ENCODE peak calls at places on chromosomes 5 and 9, in five cellular contexts. One of them, this sample, is unnamed.

GRCh38 chr5:42108468-42108867 is 183.4 kb downstream of the FBXO4 start:
- DNase-seq in mucosa of descending colon: no peak
- DNase-seq in right atrium auricular region: no peak
- DNase-seq in fibroblast of the aortic adventitia: no peak
- DNase-seq in PC-9: peak
- DNase-seq in this sample: no peak

GRCh38 chr5:431001-431710 is 11.8 kb upstream of the EXOC3 start:
- DNase-seq in fibroblast of the aortic adventitia: peak
- DNase-seq in right atrium auricular region: no peak
- DNase-seq in mucosa of descending colon: no peak
- DNase-seq in PC-9: no peak
- DNase-seq in this sample: no peak

GRCh38 chr9:130433168-130433946 is 11.4 kb upstream of the ASS1 start:
- DNase-seq in right atrium auricular region: no peak
- DNase-seq in mucosa of descending colon: peak
- DNase-seq in fibroblast of the aortic adventitia: no peak
- DNase-seq in PC-9: no peak
- DNase-seq in this sample: no peak

GRCh38 chr5:39423331-39423751 is 1.4 kb downstream of the DAB2 start:
- DNase-seq in PC-9: peak
- DNase-seq in mucosa of descending colon: no peak
- DNase-seq in fibroblast of the aortic adventitia: peak
- DNase-seq in right atrium auricular region: no peak
- DNase-seq in this sample: no peak

GRCh38 chr9:87020169-87020935 is 73.0 kb upstream of the GAS1 start:
- DNase-seq in fibroblast of the aortic adventitia: no peak
- DNase-seq in PC-9: no peak
- DNase-seq in mucosa of descending colon: no peak
- DNase-seq in right atrium auricular region: no peak
- DNase-seq in this sample: no peak

GRCh38 chr5:169295241-169295747 is 5.6 kb downstream of the SLIT3 start:
- DNase-seq in mucosa of descending colon: no peak
- DNase-seq in right atrium auricular region: no peak
- DNase-seq in PC-9: no peak
- DNase-seq in fibroblast of the aortic adventitia: no peak
- DNase-seq in this sample: no peak

GRCh38 chr5:14871084-14871572 is 450 bp downstream of the ANKH start:
- DNase-seq in PC-9: no peak
- DNase-seq in fibroblast of the aortic adventitia: no peak
- DNase-seq in mucosa of descending colon: peak
- DNase-seq in right atrium auricular region: no peak
- DNase-seq in this sample: no peak

GRCh38 chr5:150377964-150378694 is 20.6 kb downstream of the TCOF1 start:
- DNase-seq in PC-9: no peak
- DNase-seq in fibroblast of the aortic adventitia: peak
- DNase-seq in mucosa of descending colon: no peak
- DNase-seq in right atrium auricular region: no peak
- DNase-seq in this sample: no peak

GRCh38 chr9:107929439-107929838 is 439.9 kb upstream of the KLF4 start:
- DNase-seq in fibroblast of the aortic adventitia: peak
- DNase-seq in PC-9: no peak
- DNase-seq in mucosa of descending colon: peak
- DNase-seq in right atrium auricular region: peak
- DNase-seq in this sample: peak

GRCh38 chr9:79482078-79482477 is 89.7 kb upstream of the TLE4 start:
- DNase-seq in mucosa of descending colon: no peak
- DNase-seq in PC-9: no peak
- DNase-seq in right atrium auricular region: no peak
- DNase-seq in fibroblast of the aortic adventitia: no peak
- DNase-seq in this sample: no peak

GRCh38 chr9:27599521-27600234 is 26.4 kb upstream of the C9orf72 start:
- DNase-seq in right atrium auricular region: no peak
- DNase-seq in PC-9: no peak
- DNase-seq in mucosa of descending colon: no peak
- DNase-seq in fibroblast of the aortic adventitia: no peak
- DNase-seq in this sample: no peak

GRCh38 chr9:31597977-31598376 is 786.5 kb upstream of the ACO1 start:
- DNase-seq in fibroblast of the aortic adventitia: no peak
- DNase-seq in PC-9: peak
- DNase-seq in mucosa of descending colon: no peak
- DNase-seq in right atrium auricular region: no peak
- DNase-seq in this sample: peak

GRCh38 chr9:134995792-134996120 is 78.0 kb upstream of the FCN1 start:
- DNase-seq in PC-9: no peak
- DNase-seq in right atrium auricular region: no peak
- DNase-seq in fibroblast of the aortic adventitia: no peak
- DNase-seq in mucosa of descending colon: no peak
- DNase-seq in this sample: no peak

GRCh38 chr9:134993416-134993815 is 75.7 kb upstream of the FCN1 start:
- DNase-seq in PC-9: no peak
- DNase-seq in mucosa of descending colon: no peak
- DNase-seq in right atrium auricular region: no peak
- DNase-seq in fibroblast of the aortic adventitia: no peak
- DNase-seq in this sample: no peak

GRCh38 chr9:134994926-134995791 is 77.4 kb upstream of the FCN1 start:
- DNase-seq in mucosa of descending colon: no peak
- DNase-seq in right atrium auricular region: no peak
- DNase-seq in PC-9: no peak
- DNase-seq in fibroblast of the aortic adventitia: no peak
- DNase-seq in this sample: no peak

GRCh38 chr9:134993996-134994720 is 76.4 kb upstream of the FCN1 start:
- DNase-seq in mucosa of descending colon: no peak
- DNase-seq in right atrium auricular region: no peak
- DNase-seq in PC-9: no peak
- DNase-seq in fibroblast of the aortic adventitia: no peak
- DNase-seq in this sample: no peak

DNA sequence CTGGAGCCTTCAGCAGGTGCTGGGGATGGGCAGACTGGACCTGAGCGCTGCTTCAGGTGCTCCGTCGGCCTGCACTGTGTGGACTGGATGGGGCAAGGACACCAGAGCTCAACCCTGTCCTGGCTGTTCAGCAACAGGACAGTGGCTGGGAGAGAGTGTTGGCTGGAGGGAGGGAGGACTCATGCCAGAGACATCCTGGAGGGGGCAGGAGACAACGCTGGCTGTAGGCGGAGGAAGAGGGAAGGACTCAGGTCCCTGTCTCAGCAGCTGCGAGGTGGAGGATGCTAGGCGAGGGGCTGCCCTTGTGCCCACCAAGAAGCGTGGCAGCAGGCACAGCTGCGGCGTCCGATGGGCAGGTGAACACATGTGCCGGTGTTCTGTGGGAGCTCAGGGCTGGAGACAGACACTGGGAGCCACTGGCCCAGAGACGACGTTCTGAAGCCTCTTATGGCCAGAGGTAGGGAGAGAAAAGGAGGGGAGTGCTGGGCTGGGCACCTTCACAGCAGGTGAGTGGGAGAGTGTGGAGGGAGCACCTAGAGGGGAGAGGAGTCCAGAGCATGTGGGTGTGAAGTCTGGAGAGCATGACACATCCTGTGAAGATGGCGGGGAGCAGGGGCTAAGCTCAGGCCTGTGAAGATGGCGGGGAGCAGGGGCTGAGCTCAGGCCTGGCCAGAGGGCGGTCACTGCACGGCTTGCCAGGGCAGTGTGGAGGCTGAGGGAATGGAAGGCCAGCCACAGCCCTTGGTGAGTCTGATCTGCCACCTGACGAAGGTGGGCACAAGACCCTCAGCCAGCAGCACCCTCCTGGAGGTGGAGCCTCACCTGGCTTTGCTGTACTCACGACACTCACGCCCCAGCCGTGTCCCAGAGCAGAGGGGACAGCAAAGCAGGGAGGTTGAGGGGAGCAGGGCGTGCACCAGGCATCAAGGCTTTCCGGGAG is 79.1 kb upstream of the FCN1 start:
- DNase-seq in mucosa of descending colon: no peak
- DNase-seq in fibroblast of the aortic adventitia: no peak
- DNase-seq in right atrium auricular region: no peak
- DNase-seq in PC-9: no peak
- DNase-seq in this sample: no peak
- H3K4me3 ChIP-seq in mucosa of descending colon: no peak
- H3K4me3 ChIP-seq in fibroblast of the aortic adventitia: no peak
- H3K4me3 ChIP-seq in right atrium auricular region: no peak
- H3K4me3 ChIP-seq in PC-9: no peak
- H3K4me3 ChIP-seq in this sample: no peak

GRCh38 chr9:20685769-20686168 is 1.7 kb downstream of the FOCAD start:
- DNase-seq in PC-9: no peak
- DNase-seq in right atrium auricular region: no peak
- DNase-seq in mucosa of descending colon: no peak
- DNase-seq in fibroblast of the aortic adventitia: no peak
- DNase-seq in this sample: no peak
- TF ChIP-seq CTCF in PC-9: no peak
- TF ChIP-seq CTCF in right atrium auricular region: no peak
- TF ChIP-seq CTCF in mucosa of descending colon: no peak
- TF ChIP-seq CTCF in fibroblast of the aortic adventitia: no peak
- TF ChIP-seq CTCF in this sample: no peak

DNA sequence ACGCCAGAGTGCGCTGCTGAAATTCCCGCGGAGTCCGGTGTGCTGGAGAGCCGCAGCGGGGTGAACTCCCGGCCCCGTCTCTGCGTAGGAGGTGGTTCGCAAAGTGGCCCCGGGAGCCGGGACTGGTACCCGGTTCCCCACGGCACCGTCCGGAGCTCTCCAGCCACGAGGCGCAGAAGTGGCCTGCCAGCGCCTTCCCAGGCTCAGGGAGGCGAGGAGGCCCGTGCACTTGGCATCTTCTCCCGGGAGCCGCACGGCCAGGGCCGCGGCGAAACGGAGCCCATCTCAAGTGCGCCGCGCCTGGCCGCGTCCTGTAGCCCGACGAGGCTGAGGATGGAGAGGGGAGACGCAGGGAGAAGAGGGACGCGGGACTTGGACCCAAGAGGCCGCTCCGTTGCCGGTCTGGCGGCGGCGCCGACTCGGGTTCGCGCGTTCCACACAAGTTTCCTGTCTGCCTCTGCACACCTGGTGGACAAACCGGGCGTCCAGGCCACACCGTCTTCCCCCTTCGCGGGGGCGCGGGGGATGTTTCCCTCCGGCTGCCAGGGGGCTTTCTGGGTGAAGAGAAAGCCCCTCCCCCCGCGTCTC is 1.0 kb upstream of the IRX1 start:
- DNase-seq in right atrium auricular region: no peak
- DNase-seq in fibroblast of the aortic adventitia: peak
- DNase-seq in mucosa of descending colon: no peak
- DNase-seq in PC-9: no peak
- DNase-seq in this sample: no peak
- H3K4me3 ChIP-seq in right atrium auricular region: peak
- H3K4me3 ChIP-seq in fibroblast of the aortic adventitia: peak
- H3K4me3 ChIP-seq in mucosa of descending colon: no peak
- H3K4me3 ChIP-seq in PC-9: no peak
- H3K4me3 ChIP-seq in this sample: no peak

DNA sequence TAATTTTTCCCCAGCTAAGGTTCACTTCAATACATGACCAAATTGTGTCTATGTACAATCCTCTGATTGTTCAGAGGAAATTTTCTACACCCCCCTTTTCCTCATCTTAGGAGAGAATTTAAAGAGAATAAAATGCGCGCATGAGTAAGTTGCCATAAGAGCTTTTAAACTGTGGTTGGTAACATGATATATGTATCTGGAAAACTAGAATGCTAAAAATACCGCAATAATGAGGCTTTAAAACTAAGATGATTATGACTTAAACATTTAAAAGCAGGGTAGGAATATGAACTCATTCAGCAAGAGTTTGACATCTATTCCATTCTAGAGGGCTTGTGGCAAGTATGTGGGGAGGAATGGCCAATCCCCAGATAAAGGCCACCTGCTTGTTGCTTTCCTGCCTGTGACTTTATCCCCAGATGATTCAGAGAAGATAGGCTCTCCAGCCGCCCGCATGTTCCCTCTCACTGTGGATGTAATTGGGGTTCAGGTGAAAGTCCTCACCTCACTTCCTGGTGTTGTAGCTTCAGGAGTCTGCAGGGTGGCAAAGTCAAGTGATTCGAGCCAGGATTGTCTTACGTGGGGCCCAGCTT is 26.5 kb upstream of the BASP1 start:
- DNase-seq in mucosa of descending colon: no peak
- DNase-seq in fibroblast of the aortic adventitia: no peak
- DNase-seq in PC-9: peak
- DNase-seq in right atrium auricular region: no peak
- DNase-seq in this sample: peak
- TF ChIP-seq CTCF in mucosa of descending colon: no peak
- TF ChIP-seq CTCF in fibroblast of the aortic adventitia: no peak
- TF ChIP-seq CTCF in PC-9: no peak
- TF ChIP-seq CTCF in right atrium auricular region: peak
- TF ChIP-seq CTCF in this sample: no peak

GRCh38 chr5:50553560-50553984 is 112.5 kb upstream of the EMB start:
- DNase-seq in right atrium auricular region: no peak
- DNase-seq in mucosa of descending colon: no peak
- DNase-seq in PC-9: no peak
- DNase-seq in fibroblast of the aortic adventitia: peak
- DNase-seq in this sample: no peak
- H3K4me3 ChIP-seq in right atrium auricular region: no peak
- H3K4me3 ChIP-seq in mucosa of descending colon: no peak
- H3K4me3 ChIP-seq in PC-9: no peak
- H3K4me3 ChIP-seq in fibroblast of the aortic adventitia: no peak
- H3K4me3 ChIP-seq in this sample: no peak

GRCh38 chr5:133260715-133261114 is 208.9 kb downstream of the HSPA4 start:
- DNase-seq in mucosa of descending colon: no peak
- DNase-seq in PC-9: no peak
- DNase-seq in fibroblast of the aortic adventitia: no peak
- DNase-seq in right atrium auricular region: no peak
- DNase-seq in this sample: no peak
- TF ChIP-seq CTCF in mucosa of descending colon: no peak
- TF ChIP-seq CTCF in PC-9: no peak
- TF ChIP-seq CTCF in fibroblast of the aortic adventitia: peak
- TF ChIP-seq CTCF in right atrium auricular region: no peak
- TF ChIP-seq CTCF in this sample: no peak

This sample was measured in retinal pigment epithelial cell.